ENCODE peak calls at places on chromosomes 1 and 21, in four cellular contexts. Y is B cell, Q is omental fat pad, M is C1 segment of cervical spinal cord. I is an unnamed sample.

GRCh38 chr1:86825294-86825693 is 88.6 kb downstream of the SELENOF start:
- DNase-seq in Y (no peak), Q (no peak), M (no peak), I (no peak)

GRCh38 chr1:36161656-36162531 is 5.9 kb downstream of the MAP7D1 start:
- DNase-seq in M (no peak), Y (peak; percentile 81), Q (no peak), I (no peak)

GRCh38 chr1:67629370-67630075 is 55.5 kb upstream of the GADD45A start:
- DNase-seq in Q (no peak), Y (no peak), M (no peak), I (no peak)

GRCh38 chr1:203325004-203325417 is 19.7 kb downstream of the BTG2 start:
- DNase-seq in Q (no peak), M (peak; percentile 71), Y (peak; percentile 69), I (no peak)

GRCh38 chr21:42111470-42111743 is 40.3 kb downstream of the UMODL1 start:
- DNase-seq in Q (no peak), M (no peak), Y (no peak), I (no peak)

GRCh38 chr1:205375816-205376545 is 19.3 kb upstream of the KLHDC8A start:
- DNase-seq in Q (no peak), Y (no peak), M (no peak), I (no peak)

GRCh38 chr1:9785406-9785805 is 38.4 kb downstream of the CLSTN1 start:
- DNase-seq in Q (no peak), Y (no peak), M (no peak), I (no peak)

GRCh38 chr1:10232213-10232612 is 21.8 kb downstream of the KIF1B start:
- DNase-seq in M (no peak), Y (no peak), Q (no peak), I (no peak)

GRCh38 chr1:197327776-197328364 is 59.8 kb downstream of the CRB1 start:
- DNase-seq in Q (no peak), Y (no peak), M (no peak), I (no peak)

GRCh38 chr1:164748253-164748899 is 189.4 kb downstream of the PBX1 start:
- DNase-seq in M (no peak), Q (no peak), Y (no peak), I (no peak)

GRCh38 chr1:193019442-193020026 is 39.6 kb downstream of the UCHL5 start:
- DNase-seq in M (no peak), Y (no peak), Q (no peak), I (peak; percentile 28)

GRCh38 chr1:201506573-201507567 is at the start of gene CSRP1:
- DNase-seq in Y (peak; percentile 93), M (peak; percentile 68), Q (no peak), I (peak; percentile 75)

I was measured in tibial nerve.